ENCODE peak calls at places on chromosome 3, in seven cellular contexts. N is CD4-positive, alpha-beta T cell; I is upper lobe of left lung; W is activated naive CD8-positive, alpha-beta T cell treated with anti-CD3 and anti-CD28 coated beads for 36 hours; M is EL; U is T-helper 2 cell; V is progenitor cell of endocrine pancreas. G is an unnamed sample.

GRCh38 chr3:160081958-160082533 is 93.4 kb downstream of the IL12A start:
- DNase-seq in I (no peak), M (no peak), V (no peak), U (peak; percentile 5), N (no peak), W (no peak), G (no peak)

GRCh38 chr3:66372681-66373350 is 128.0 kb downstream of the LRIG1 start:
- DNase-seq in V (no peak), M (peak; percentile 34), W (no peak), N (peak; percentile 34), U (peak; percentile 69), I (no peak), G (no peak)

GRCh38 chr3:52721002-52721741 is 15.3 kb downstream of the SPCS1 start:
- DNase-seq in N (no peak), V (no peak), U (peak; percentile 93), M (no peak), W (no peak), I (no peak), G (peak; percentile 28)

GRCh38 chr3:14543446-14543845 is 3.3 kb upstream of the GRIP2 start:
- DNase-seq in V (no peak), N (no peak), U (no peak), I (peak; percentile 40), W (no peak), M (no peak), G (no peak)

GRCh38 chr3:112376996-112377395 is 44.0 kb downstream of the CD200 start:
- DNase-seq in I (no peak), N (no peak), W (no peak), V (no peak), U (no peak), M (peak; percentile 40), G (no peak)

GRCh38 chr3:149377408-149378111 is at the start of gene TM4SF1:
- DNase-seq in I (no peak), V (no peak), W (no peak), M (peak; percentile 95), N (no peak), U (no peak), G (peak; percentile 94)

GRCh38 chr3:25938566-25939325 is 148.9 kb downstream of the OXSM start:
- DNase-seq in W (no peak), I (no peak), U (no peak), M (no peak), N (no peak), V (no peak), G (no peak)

GRCh38 chr3:17157713-17158112 is 273.0 kb downstream of the PLCL2 start:
- DNase-seq in W (no peak), I (no peak), M (peak; percentile 49), V (no peak), U (no peak), N (no peak), G (no peak)

GRCh38 chr3:9183811-9184463 is 65.5 kb downstream of the SRGAP3 start:
- DNase-seq in U (no peak), V (no peak), M (no peak), N (no peak), I (no peak), W (no peak), G (no peak)

GRCh38 chr3:13022348-13023250 is 50.6 kb downstream of the IQSEC1 start:
- DNase-seq in I (peak; percentile 87), U (no peak), N (no peak), M (peak; percentile 78), V (no peak), W (no peak), G (peak; percentile 83)

GRCh38 chr3:71582612-71583568 is 638 bp downstream of the FOXP1 start:
- DNase-seq in U (peak; percentile 75), W (peak; percentile 76), M (peak; percentile 59), N (peak; percentile 59), V (peak; percentile 74), I (peak; percentile 92), G (peak; percentile 51)

GRCh38 chr3:194270627-194271458 is 80.3 kb downstream of the CPN2 start:
- DNase-seq in N (no peak), W (no peak), I (peak; percentile 80), U (no peak), V (no peak), M (peak; percentile 33), G (peak; percentile 85)

GRCh38 chr3:148330486-148330885 is 367.2 kb upstream of the AGTR1 start:
- DNase-seq in M (no peak), W (no peak), N (no peak), I (no peak), V (no peak), U (no peak), G (no peak)

GRCh38 chr3:109165905-109166304 is 29.4 kb downstream of the C3orf85 start:
- DNase-seq in W (no peak), U (no peak), M (no peak), N (no peak), I (no peak), V (no peak), G (no peak)

GRCh38 chr3:12582730-12583129 is 25.8 kb downstream of the MKRN2 start:
- DNase-seq in M (no peak), U (no peak), W (no peak), V (no peak), N (no peak), I (no peak), G (no peak)

GRCh38 chr3:125129512-125129962 is 73.7 kb upstream of the HEG1 start:
- DNase-seq in I (no peak), V (no peak), N (no peak), M (peak; percentile 99), W (no peak), U (no peak), G (peak; percentile 99)

GRCh38 chr3:33915796-33916589 is 117.6 kb downstream of the PDCD6IP start:
- DNase-seq in I (no peak), V (no peak), W (peak; percentile 12), M (peak; percentile 16), N (no peak), U (peak; percentile 32), G (peak; percentile 9)

GRCh38 chr3:161316006-161316689 is 55.2 kb downstream of the SPTSSB start:
- DNase-seq in U (peak; percentile 8), W (no peak), M (peak; percentile 6), I (no peak), V (no peak), N (no peak), G (no peak)

GRCh38 chr3:57078366-57079220 is 18.1 kb downstream of the SPATA12 start:
- DNase-seq in N (no peak), W (peak; percentile 22), M (peak; percentile 23), V (peak; percentile 47), I (peak; percentile 89), U (peak; percentile 35), G (peak; percentile 84)

GRCh38 chr3:150376001-150376848 is 31.9 kb upstream of the TSC22D2 start:
- DNase-seq in U (no peak), N (no peak), W (no peak), I (no peak), M (peak; percentile 18), V (no peak), G (peak; percentile 81)

GRCh38 chr3:173553635-173554280 is 156.2 kb downstream of the NLGN1 start:
- DNase-seq in I (no peak), W (no peak), V (no peak), M (peak; percentile 48), U (no peak), N (no peak), G (peak; percentile 55)

GRCh38 chr3:143217283-143217682 is 97.7 kb downstream of the CHST2 start:
- DNase-seq in V (no peak), I (no peak), N (no peak), W (no peak), M (no peak), U (no peak), G (no peak)

GRCh38 chr3:5426094-5426883 is 238.8 kb downstream of the EDEM1 start:
- DNase-seq in U (peak; percentile 48), I (peak; percentile 8), N (peak; percentile 42), M (peak; percentile 37), V (peak; percentile 74), W (peak; percentile 54), G (peak; percentile 55)

GRCh38 chr3:63945558-63946096 is 33.4 kb upstream of the SCAANT1 start:
- DNase-seq in M (no peak), I (no peak), U (no peak), V (no peak), N (no peak), W (no peak), G (no peak)

GRCh38 chr3:177427540-177427939 is 230.3 kb upstream of the TBL1XR1 start:
- DNase-seq in I (no peak), U (peak; percentile 78), V (no peak), N (no peak), W (no peak), M (peak; percentile 28), G (peak; percentile 28)

GRCh38 chr3:90134090-90134489 is 1026.7 kb downstream of the EPHA3 start:
- DNase-seq in W (no peak), I (no peak), N (no peak), U (no peak), V (no peak), M (no peak), G (no peak)